ENCODE peak calls at places on chromosome 10, in five cellular contexts. One of them, this sample, is unnamed.

GRCh38 chr10:63504145-63504881 is 16.9 kb upstream of the REEP3 start:
- DNase-seq in left ventricle myocardium inferior: no peak
- DNase-seq in lower leg skin: no peak
- DNase-seq in ovary: no peak
- DNase-seq in cardiac fibroblast: no peak
- DNase-seq in this sample: peak

GRCh38 chr10:111125102-111125501 is 48.3 kb downstream of the ADRA2A start:
- DNase-seq in left ventricle myocardium inferior: no peak
- DNase-seq in lower leg skin: no peak
- DNase-seq in ovary: no peak
- DNase-seq in cardiac fibroblast: no peak
- DNase-seq in this sample: no peak

GRCh38 chr10:24958701-24959392 is 6.4 kb upstream of the PRTFDC1 start:
- DNase-seq in left ventricle myocardium inferior: peak
- DNase-seq in lower leg skin: peak
- DNase-seq in ovary: no peak
- DNase-seq in cardiac fibroblast: peak
- DNase-seq in this sample: no peak

GRCh38 chr10:79380918-79381775 is 33.9 kb downstream of the PPIF start:
- DNase-seq in left ventricle myocardium inferior: no peak
- DNase-seq in lower leg skin: no peak
- DNase-seq in ovary: no peak
- DNase-seq in cardiac fibroblast: no peak
- DNase-seq in this sample: no peak

GRCh38 chr10:121751191-121751760 is 153.0 kb upstream of the FGFR2 start:
- DNase-seq in left ventricle myocardium inferior: no peak
- DNase-seq in lower leg skin: no peak
- DNase-seq in ovary: no peak
- DNase-seq in cardiac fibroblast: peak
- DNase-seq in this sample: no peak

GRCh38 chr10:36721851-36722250 is 403.5 kb upstream of the ANKRD30A start:
- DNase-seq in left ventricle myocardium inferior: no peak
- DNase-seq in lower leg skin: no peak
- DNase-seq in ovary: no peak
- DNase-seq in cardiac fibroblast: peak
- DNase-seq in this sample: no peak

GRCh38 chr10:13272164-13272571 is 27.7 kb downstream of the PHYH start:
- DNase-seq in left ventricle myocardium inferior: peak
- DNase-seq in lower leg skin: peak
- DNase-seq in ovary: peak
- DNase-seq in cardiac fibroblast: peak
- DNase-seq in this sample: no peak

GRCh38 chr10:131620314-131620713 is 280.5 kb upstream of the PPP2R2D start:
- DNase-seq in left ventricle myocardium inferior: no peak
- DNase-seq in lower leg skin: no peak
- DNase-seq in ovary: no peak
- DNase-seq in cardiac fibroblast: no peak
- DNase-seq in this sample: no peak

GRCh38 chr10:121340176-121340850 is 257.9 kb downstream of the FGFR2 start:
- DNase-seq in left ventricle myocardium inferior: no peak
- DNase-seq in lower leg skin: no peak
- DNase-seq in ovary: no peak
- DNase-seq in cardiac fibroblast: no peak
- DNase-seq in this sample: no peak

GRCh38 chr10:61397175-61397986 is 55.8 kb downstream of the TMEM26 start:
- DNase-seq in left ventricle myocardium inferior: no peak
- DNase-seq in lower leg skin: no peak
- DNase-seq in ovary: no peak
- DNase-seq in cardiac fibroblast: peak
- DNase-seq in this sample: peak
- H3K4me3 ChIP-seq in left ventricle myocardium inferior: peak
- H3K4me3 ChIP-seq in lower leg skin: no peak
- H3K4me3 ChIP-seq in ovary: peak
- H3K4me3 ChIP-seq in cardiac fibroblast: peak
- H3K4me3 ChIP-seq in this sample: no peak

DNA sequence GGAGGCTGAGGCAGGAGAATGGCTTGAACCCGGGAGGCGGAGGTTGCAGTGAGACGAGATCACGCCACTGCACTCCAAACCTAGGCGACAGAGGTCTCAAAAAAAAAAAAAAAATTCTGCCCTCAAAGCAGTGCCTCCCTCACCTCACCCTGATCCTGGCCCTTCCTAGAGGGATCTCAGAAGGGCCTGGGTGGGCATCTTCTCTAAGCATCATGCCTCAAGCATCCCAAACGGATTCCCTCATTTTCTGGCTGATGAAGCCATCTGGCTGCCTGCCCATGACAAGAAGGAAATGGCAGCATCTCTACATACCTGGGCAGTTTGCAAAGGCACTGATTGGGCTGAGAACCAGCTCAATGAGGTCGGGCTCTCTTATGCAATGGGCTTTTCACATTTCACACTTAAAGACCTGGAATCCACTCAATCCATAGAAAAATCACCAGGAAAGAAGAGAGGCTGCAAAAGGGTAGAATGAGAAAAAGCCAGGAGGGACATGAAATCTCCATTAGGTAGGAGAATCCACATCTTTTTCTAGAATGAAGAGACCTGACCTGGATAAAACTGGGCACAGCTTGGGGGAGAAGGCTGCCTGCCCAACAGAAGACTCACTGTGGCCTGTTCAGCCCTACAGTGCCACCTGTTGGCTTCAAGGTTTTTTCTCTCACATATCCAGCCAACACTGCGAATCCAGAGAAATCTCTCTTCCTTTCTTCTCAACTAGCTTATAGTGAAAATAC is 48.1 kb downstream of the PDLIM1 start:
- DNase-seq in left ventricle myocardium inferior: no peak
- DNase-seq in lower leg skin: no peak
- DNase-seq in ovary: no peak
- DNase-seq in cardiac fibroblast: peak
- DNase-seq in this sample: peak
- TF ChIP-seq CTCF in left ventricle myocardium inferior: peak
- TF ChIP-seq CTCF in lower leg skin: no peak
- TF ChIP-seq CTCF in ovary: no peak
- TF ChIP-seq CTCF in cardiac fibroblast: peak
- TF ChIP-seq CTCF in this sample: peak

GRCh38 chr10:74310652-74311257 is 159.7 kb downstream of the ADK start:
- DNase-seq in left ventricle myocardium inferior: no peak
- DNase-seq in lower leg skin: no peak
- DNase-seq in ovary: no peak
- DNase-seq in cardiac fibroblast: no peak
- DNase-seq in this sample: no peak

GRCh38 chr10:74320026-74320425 is 169.0 kb downstream of the ADK start:
- DNase-seq in left ventricle myocardium inferior: no peak
- DNase-seq in lower leg skin: no peak
- DNase-seq in ovary: no peak
- DNase-seq in cardiac fibroblast: no peak
- DNase-seq in this sample: no peak

GRCh38 chr10:74314166-74314565 is 163.1 kb downstream of the ADK start:
- DNase-seq in left ventricle myocardium inferior: no peak
- DNase-seq in lower leg skin: no peak
- DNase-seq in ovary: no peak
- DNase-seq in cardiac fibroblast: peak
- DNase-seq in this sample: no peak
- H3K4me3 ChIP-seq in left ventricle myocardium inferior: peak
- H3K4me3 ChIP-seq in lower leg skin: no peak
- H3K4me3 ChIP-seq in ovary: no peak
- H3K4me3 ChIP-seq in cardiac fibroblast: no peak
- H3K4me3 ChIP-seq in this sample: no peak

DNA sequence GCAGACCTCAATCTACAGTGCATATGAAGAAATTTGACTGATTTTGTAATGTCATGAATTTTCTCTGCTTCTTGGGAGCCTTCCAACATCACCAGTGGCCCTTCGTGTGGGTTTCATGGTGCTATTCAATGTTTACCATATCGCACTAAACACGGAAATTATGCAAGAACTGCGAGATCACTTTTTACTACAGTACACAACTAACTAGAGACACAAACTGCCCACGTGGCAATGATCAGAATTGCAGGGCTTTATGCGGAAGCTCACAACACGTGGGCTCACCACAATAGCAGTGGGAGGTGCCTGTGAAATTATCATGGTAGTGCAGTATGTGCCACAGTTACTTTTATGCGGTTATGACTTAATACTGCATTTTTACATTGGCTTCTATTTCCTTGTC is 449.7 kb upstream of the KLF6 start:
- DNase-seq in left ventricle myocardium inferior: no peak
- DNase-seq in lower leg skin: no peak
- DNase-seq in ovary: no peak
- DNase-seq in cardiac fibroblast: no peak
- DNase-seq in this sample: no peak
- TF ChIP-seq CTCF in left ventricle myocardium inferior: no peak
- TF ChIP-seq CTCF in lower leg skin: no peak
- TF ChIP-seq CTCF in ovary: no peak
- TF ChIP-seq CTCF in cardiac fibroblast: peak
- TF ChIP-seq CTCF in this sample: no peak